ENCODE peak calls at places on chromosomes 13 and 19, in five cellular contexts. One of them, this sample, is unnamed.

GRCh38 chr13:23541221-23541620 is 29.0 kb upstream of the TNFRSF19 start:
- DNase-seq in stimulated activated CD4-positive, alpha-beta T cell treated with anti-CD3 and anti-CD28 coated beads, Interleukin-2, amount 100 ng/mL, for 24 hours: no peak
- DNase-seq in activated CD4-positive, CD25-positive, alpha-beta regulatory T cell treated with anti-CD3 and anti-CD28 coated beads, Interleukin-2, amount 50 U/mL, for 16 hours: no peak
- DNase-seq in upper lobe of right lung: no peak
- DNase-seq in NCI-H2029 treated with DMSO at 0.1 percent for 48 hours: no peak
- DNase-seq in this sample: no peak

GRCh38 chr19:11136400-11137101 is 19.0 kb downstream of the SPC24 start:
- DNase-seq in stimulated activated CD4-positive, alpha-beta T cell treated with anti-CD3 and anti-CD28 coated beads, Interleukin-2, amount 100 ng/mL, for 24 hours: no peak
- DNase-seq in activated CD4-positive, CD25-positive, alpha-beta regulatory T cell treated with anti-CD3 and anti-CD28 coated beads, Interleukin-2, amount 50 U/mL, for 16 hours: no peak
- DNase-seq in upper lobe of right lung: no peak
- DNase-seq in NCI-H2029 treated with DMSO at 0.1 percent for 48 hours: no peak
- DNase-seq in this sample: no peak

GRCh38 chr13:32254416-32254815 is 60.7 kb downstream of the ZAR1L start:
- DNase-seq in stimulated activated CD4-positive, alpha-beta T cell treated with anti-CD3 and anti-CD28 coated beads, Interleukin-2, amount 100 ng/mL, for 24 hours: no peak
- DNase-seq in activated CD4-positive, CD25-positive, alpha-beta regulatory T cell treated with anti-CD3 and anti-CD28 coated beads, Interleukin-2, amount 50 U/mL, for 16 hours: no peak
- DNase-seq in upper lobe of right lung: no peak
- DNase-seq in NCI-H2029 treated with DMSO at 0.1 percent for 48 hours: no peak
- DNase-seq in this sample: no peak

GRCh38 chr19:51123381-51124186 is 1.1 kb upstream of the SIGLEC9 start:
- DNase-seq in stimulated activated CD4-positive, alpha-beta T cell treated with anti-CD3 and anti-CD28 coated beads, Interleukin-2, amount 100 ng/mL, for 24 hours: peak
- DNase-seq in activated CD4-positive, CD25-positive, alpha-beta regulatory T cell treated with anti-CD3 and anti-CD28 coated beads, Interleukin-2, amount 50 U/mL, for 16 hours: no peak
- DNase-seq in upper lobe of right lung: peak
- DNase-seq in NCI-H2029 treated with DMSO at 0.1 percent for 48 hours: no peak
- DNase-seq in this sample: no peak

GRCh38 chr19:31271569-31271911 is 77.7 kb downstream of the TSHZ3 start:
- DNase-seq in stimulated activated CD4-positive, alpha-beta T cell treated with anti-CD3 and anti-CD28 coated beads, Interleukin-2, amount 100 ng/mL, for 24 hours: no peak
- DNase-seq in activated CD4-positive, CD25-positive, alpha-beta regulatory T cell treated with anti-CD3 and anti-CD28 coated beads, Interleukin-2, amount 50 U/mL, for 16 hours: no peak
- DNase-seq in upper lobe of right lung: no peak
- DNase-seq in NCI-H2029 treated with DMSO at 0.1 percent for 48 hours: no peak
- DNase-seq in this sample: no peak

GRCh38 chr19:13012690-13013608 is 17.7 kb downstream of the NFIX start:
- DNase-seq in stimulated activated CD4-positive, alpha-beta T cell treated with anti-CD3 and anti-CD28 coated beads, Interleukin-2, amount 100 ng/mL, for 24 hours: peak
- DNase-seq in activated CD4-positive, CD25-positive, alpha-beta regulatory T cell treated with anti-CD3 and anti-CD28 coated beads, Interleukin-2, amount 50 U/mL, for 16 hours: no peak
- DNase-seq in upper lobe of right lung: no peak
- DNase-seq in NCI-H2029 treated with DMSO at 0.1 percent for 48 hours: no peak
- DNase-seq in this sample: no peak

GRCh38 chr13:31009166-31009565 is 76.7 kb downstream of the TEX26 start:
- DNase-seq in stimulated activated CD4-positive, alpha-beta T cell treated with anti-CD3 and anti-CD28 coated beads, Interleukin-2, amount 100 ng/mL, for 24 hours: no peak
- DNase-seq in activated CD4-positive, CD25-positive, alpha-beta regulatory T cell treated with anti-CD3 and anti-CD28 coated beads, Interleukin-2, amount 50 U/mL, for 16 hours: no peak
- DNase-seq in upper lobe of right lung: no peak
- DNase-seq in NCI-H2029 treated with DMSO at 0.1 percent for 48 hours: no peak
- DNase-seq in this sample: no peak

GRCh38 chr19:7494416-7495098 is 5.7 kb upstream of the PEX11G start:
- DNase-seq in stimulated activated CD4-positive, alpha-beta T cell treated with anti-CD3 and anti-CD28 coated beads, Interleukin-2, amount 100 ng/mL, for 24 hours: no peak
- DNase-seq in activated CD4-positive, CD25-positive, alpha-beta regulatory T cell treated with anti-CD3 and anti-CD28 coated beads, Interleukin-2, amount 50 U/mL, for 16 hours: no peak
- DNase-seq in upper lobe of right lung: no peak
- DNase-seq in NCI-H2029 treated with DMSO at 0.1 percent for 48 hours: no peak
- DNase-seq in this sample: no peak

GRCh38 chr13:45047394-45048328 is 58.3 kb downstream of the GPALPP1 start:
- DNase-seq in stimulated activated CD4-positive, alpha-beta T cell treated with anti-CD3 and anti-CD28 coated beads, Interleukin-2, amount 100 ng/mL, for 24 hours: peak
- DNase-seq in activated CD4-positive, CD25-positive, alpha-beta regulatory T cell treated with anti-CD3 and anti-CD28 coated beads, Interleukin-2, amount 50 U/mL, for 16 hours: peak
- DNase-seq in upper lobe of right lung: peak
- DNase-seq in NCI-H2029 treated with DMSO at 0.1 percent for 48 hours: peak
- DNase-seq in this sample: no peak

GRCh38 chr19:56504581-56504980 is 3.1 kb upstream of the ZNF471 start:
- DNase-seq in stimulated activated CD4-positive, alpha-beta T cell treated with anti-CD3 and anti-CD28 coated beads, Interleukin-2, amount 100 ng/mL, for 24 hours: no peak
- DNase-seq in activated CD4-positive, CD25-positive, alpha-beta regulatory T cell treated with anti-CD3 and anti-CD28 coated beads, Interleukin-2, amount 50 U/mL, for 16 hours: no peak
- DNase-seq in upper lobe of right lung: no peak
- DNase-seq in NCI-H2029 treated with DMSO at 0.1 percent for 48 hours: no peak
- DNase-seq in this sample: no peak

GRCh38 chr19:54429545-54430227 is 14.4 kb downstream of the TTYH1 start:
- DNase-seq in stimulated activated CD4-positive, alpha-beta T cell treated with anti-CD3 and anti-CD28 coated beads, Interleukin-2, amount 100 ng/mL, for 24 hours: no peak
- DNase-seq in activated CD4-positive, CD25-positive, alpha-beta regulatory T cell treated with anti-CD3 and anti-CD28 coated beads, Interleukin-2, amount 50 U/mL, for 16 hours: no peak
- DNase-seq in upper lobe of right lung: no peak
- DNase-seq in NCI-H2029 treated with DMSO at 0.1 percent for 48 hours: no peak
- DNase-seq in this sample: no peak

GRCh38 chr19:33311326-33311682 is 9.0 kb upstream of the CEBPA start:
- DNase-seq in stimulated activated CD4-positive, alpha-beta T cell treated with anti-CD3 and anti-CD28 coated beads, Interleukin-2, amount 100 ng/mL, for 24 hours: peak
- DNase-seq in activated CD4-positive, CD25-positive, alpha-beta regulatory T cell treated with anti-CD3 and anti-CD28 coated beads, Interleukin-2, amount 50 U/mL, for 16 hours: no peak
- DNase-seq in upper lobe of right lung: peak
- DNase-seq in NCI-H2029 treated with DMSO at 0.1 percent for 48 hours: no peak
- DNase-seq in this sample: no peak

GRCh38 chr13:99992912-99993311 is 11.3 kb downstream of the ZIC2 start:
- DNase-seq in stimulated activated CD4-positive, alpha-beta T cell treated with anti-CD3 and anti-CD28 coated beads, Interleukin-2, amount 100 ng/mL, for 24 hours: no peak
- DNase-seq in activated CD4-positive, CD25-positive, alpha-beta regulatory T cell treated with anti-CD3 and anti-CD28 coated beads, Interleukin-2, amount 50 U/mL, for 16 hours: no peak
- DNase-seq in upper lobe of right lung: no peak
- DNase-seq in NCI-H2029 treated with DMSO at 0.1 percent for 48 hours: no peak
- DNase-seq in this sample: no peak

GRCh38 chr13:113338451-113338850 is 25.5 kb downstream of the GRTP1 start:
- DNase-seq in stimulated activated CD4-positive, alpha-beta T cell treated with anti-CD3 and anti-CD28 coated beads, Interleukin-2, amount 100 ng/mL, for 24 hours: no peak
- DNase-seq in activated CD4-positive, CD25-positive, alpha-beta regulatory T cell treated with anti-CD3 and anti-CD28 coated beads, Interleukin-2, amount 50 U/mL, for 16 hours: no peak
- DNase-seq in upper lobe of right lung: no peak
- DNase-seq in NCI-H2029 treated with DMSO at 0.1 percent for 48 hours: no peak
- DNase-seq in this sample: no peak

GRCh38 chr19:55082023-55082851 is 6.6 kb downstream of the EPS8L1 start:
- DNase-seq in stimulated activated CD4-positive, alpha-beta T cell treated with anti-CD3 and anti-CD28 coated beads, Interleukin-2, amount 100 ng/mL, for 24 hours: peak
- DNase-seq in activated CD4-positive, CD25-positive, alpha-beta regulatory T cell treated with anti-CD3 and anti-CD28 coated beads, Interleukin-2, amount 50 U/mL, for 16 hours: no peak
- DNase-seq in upper lobe of right lung: no peak
- DNase-seq in NCI-H2029 treated with DMSO at 0.1 percent for 48 hours: no peak
- DNase-seq in this sample: no peak

GRCh38 chr13:34730966-34731365 is 211.1 kb upstream of the NBEA start:
- DNase-seq in stimulated activated CD4-positive, alpha-beta T cell treated with anti-CD3 and anti-CD28 coated beads, Interleukin-2, amount 100 ng/mL, for 24 hours: no peak
- DNase-seq in activated CD4-positive, CD25-positive, alpha-beta regulatory T cell treated with anti-CD3 and anti-CD28 coated beads, Interleukin-2, amount 50 U/mL, for 16 hours: no peak
- DNase-seq in upper lobe of right lung: no peak
- DNase-seq in NCI-H2029 treated with DMSO at 0.1 percent for 48 hours: no peak
- DNase-seq in this sample: no peak

GRCh38 chr19:45601115-45601514 is 897 bp downstream of the GPR4 start:
- DNase-seq in stimulated activated CD4-positive, alpha-beta T cell treated with anti-CD3 and anti-CD28 coated beads, Interleukin-2, amount 100 ng/mL, for 24 hours: no peak
- DNase-seq in activated CD4-positive, CD25-positive, alpha-beta regulatory T cell treated with anti-CD3 and anti-CD28 coated beads, Interleukin-2, amount 50 U/mL, for 16 hours: no peak
- DNase-seq in upper lobe of right lung: no peak
- DNase-seq in NCI-H2029 treated with DMSO at 0.1 percent for 48 hours: no peak
- DNase-seq in this sample: no peak

GRCh38 chr13:80382576-80382975 is 41.6 kb upstream of the SPRY2 start:
- DNase-seq in stimulated activated CD4-positive, alpha-beta T cell treated with anti-CD3 and anti-CD28 coated beads, Interleukin-2, amount 100 ng/mL, for 24 hours: no peak
- DNase-seq in activated CD4-positive, CD25-positive, alpha-beta regulatory T cell treated with anti-CD3 and anti-CD28 coated beads, Interleukin-2, amount 50 U/mL, for 16 hours: no peak
- DNase-seq in upper lobe of right lung: no peak
- DNase-seq in NCI-H2029 treated with DMSO at 0.1 percent for 48 hours: no peak
- DNase-seq in this sample: no peak

GRCh38 chr13:50910483-50910805 is 853 bp downstream of the RNASEH2B start:
- DNase-seq in stimulated activated CD4-positive, alpha-beta T cell treated with anti-CD3 and anti-CD28 coated beads, Interleukin-2, amount 100 ng/mL, for 24 hours: no peak
- DNase-seq in activated CD4-positive, CD25-positive, alpha-beta regulatory T cell treated with anti-CD3 and anti-CD28 coated beads, Interleukin-2, amount 50 U/mL, for 16 hours: no peak
- DNase-seq in upper lobe of right lung: no peak
- DNase-seq in NCI-H2029 treated with DMSO at 0.1 percent for 48 hours: no peak
- DNase-seq in this sample: no peak

This sample was measured in esophagus squamous epithelium.